ENCODE peak calls at places on chromosomes 11 and 22, in seven cellular contexts. P is hypothalamus; X is CD8-positive, alpha-beta memory T cell; Q is CD4-positive, alpha-beta memory T cell; R is body of pancreas; N is T-helper 2 cell; W is GM12891. I is an unnamed sample.

GRCh38 chr22:46238541-46238940 is 11.6 kb downstream of the CDPF1 start:
- DNase-seq in P (no peak), X (no peak), Q (no peak), R (no peak), N (no peak), W (no peak), I (no peak)

GRCh38 chr22:49936973-49937757 is 18.7 kb downstream of the CRELD2 start:
- DNase-seq in P (no peak), X (no peak), Q (no peak), R (no peak), N (no peak), W (no peak), I (no peak)

GRCh38 chr11:61586792-61587430 is 6.0 kb upstream of the SYT7 start:
- DNase-seq in P (no peak), X (no peak), Q (no peak), R (no peak), N (no peak), W (no peak), I (no peak)

GRCh38 chr22:48710410-48710809 is 1117.3 kb downstream of the BRD1 start:
- DNase-seq in P (no peak), X (no peak), Q (no peak), R (no peak), N (no peak), W (no peak), I (no peak)

GRCh38 chr22:28838971-28839370 is 38.6 kb upstream of the XBP1 start:
- DNase-seq in P (no peak), X (no peak), Q (no peak), R (no peak), N (no peak), W (no peak), I (no peak)

GRCh38 chr22:26570126-26570525 is 19.8 kb downstream of the TPST2 start:
- DNase-seq in P (no peak), X (no peak), Q (no peak), R (peak), N (no peak), W (no peak), I (no peak)

GRCh38 chr11:82546556-82547162 is 187.0 kb downstream of the FAM181B start:
- DNase-seq in P (no peak), X (no peak), Q (no peak), R (no peak), N (no peak), W (no peak), I (no peak)

GRCh38 chr11:120239713-120240640 is at the start of gene POU2F3:
- DNase-seq in P (no peak), X (no peak), Q (no peak), R (peak), N (no peak), W (no peak), I (no peak)

GRCh38 chr22:21051145-21051835 is 5.5 kb downstream of the LRRC74B start:
- DNase-seq in P (no peak), X (no peak), Q (no peak), R (no peak), N (no peak), W (no peak), I (no peak)

GRCh38 chr22:22927196-22927887 is 39.7 kb downstream of the IGLL5 start:
- DNase-seq in P (no peak), X (no peak), Q (no peak), R (no peak), N (no peak), W (no peak), I (no peak)

GRCh38 chr22:24481641-24482040 is 13.5 kb upstream of the UPB1 start:
- DNase-seq in P (no peak), X (no peak), Q (no peak), R (no peak), N (no peak), W (no peak), I (no peak)

GRCh38 chr11:1042626-1043562 is 6.4 kb upstream of the MUC6 start:
- DNase-seq in P (no peak), X (no peak), Q (no peak), R (peak), N (no peak), W (no peak), I (no peak)

GRCh38 chr11:69750108-69750850 is 24.9 kb downstream of the FGF4 start:
- DNase-seq in P (no peak), X (no peak), Q (no peak), R (no peak), N (no peak), W (no peak), I (no peak)

GRCh38 chr22:19443544-19444211 is 3.8 kb downstream of the C22orf39 start:
- DNase-seq in P (no peak), X (no peak), Q (no peak), R (no peak), N (no peak), W (no peak), I (no peak)

GRCh38 chr11:118714816-118715215 is 35.4 kb upstream of the TREH start:
- DNase-seq in P (no peak), X (no peak), Q (no peak), R (no peak), N (no peak), W (no peak), I (no peak)

GRCh38 chr11:2988361-2988762 is 3.8 kb downstream of the NAP1L4 start:
- DNase-seq in P (no peak), X (no peak), Q (no peak), R (no peak), N (no peak), W (no peak), I (peak)

GRCh38 chr11:76674517-76675400 is 4.2 kb upstream of the LRRC32 start:
- DNase-seq in P (no peak), X (no peak), Q (no peak), R (no peak), N (no peak), W (no peak), I (no peak)

GRCh38 chr22:33000342-33001280 is 57.6 kb downstream of the SYN3 start:
- DNase-seq in P (peak), X (no peak), Q (peak), R (peak), N (no peak), W (no peak), I (peak)

GRCh38 chr11:111788051-111788450 is 21.9 kb upstream of the PPP2R1B start:
- DNase-seq in P (no peak), X (no peak), Q (no peak), R (no peak), N (no peak), W (no peak), I (no peak)

GRCh38 chr22:34105461-34106062 is 185.3 kb upstream of the LARGE1 start:
- DNase-seq in P (peak), X (no peak), Q (no peak), R (peak), N (no peak), W (no peak), I (no peak)

GRCh38 chr11:108902027-108902469 is 237.2 kb downstream of the DDX10 start:
- DNase-seq in P (no peak), X (no peak), Q (no peak), R (no peak), N (no peak), W (no peak), I (no peak)

GRCh38 chr11:60879104-60879503 is 11.8 kb downstream of the ZP1 start:
- DNase-seq in P (no peak), X (no peak), Q (no peak), R (no peak), N (no peak), W (no peak), I (no peak)

GRCh38 chr11:43830928-43831440 is 49.6 kb upstream of the ALKBH3 start:
- DNase-seq in P (no peak), X (no peak), Q (no peak), R (no peak), N (peak), W (no peak), I (no peak)

GRCh38 chr11:92071660-92072059 is 153.0 kb upstream of the FAT3 start:
- DNase-seq in P (no peak), X (no peak), Q (no peak), R (no peak), N (no peak), W (no peak), I (no peak)

GRCh38 chr11:82682003-82682751 is 51.5 kb downstream of the FAM181B start:
- DNase-seq in P (no peak), X (peak), Q (peak), R (no peak), N (no peak), W (no peak), I (no peak)

GRCh38 chr11:69950120-69950519 is 128.0 kb upstream of the ANO1 start:
- DNase-seq in P (no peak), X (no peak), Q (no peak), R (no peak), N (no peak), W (peak), I (peak)

GRCh38 chr11:112173152-112173551 is 2.2 kb upstream of the BCO2 start:
- DNase-seq in P (no peak), X (no peak), Q (no peak), R (no peak), N (no peak), W (no peak), I (no peak)

GRCh38 chr11:111944651-111945051 is 7.5 kb downstream of the DIXDC1 start:
- DNase-seq in P (no peak), X (no peak), Q (no peak), R (no peak), N (no peak), W (no peak), I (peak)

GRCh38 chr11:31645747-31646146 is 136.2 kb downstream of the ELP4 start:
- DNase-seq in P (no peak), X (no peak), Q (no peak), R (no peak), N (no peak), W (no peak), I (no peak)

GRCh38 chr11:62054081-62054480 is 69.7 kb upstream of the INCENP start:
- DNase-seq in P (no peak), X (no peak), Q (no peak), R (no peak), N (no peak), W (no peak), I (no peak)

GRCh38 chr11:120073196-120073595 is 64.7 kb downstream of the TRIM29 start:
- DNase-seq in P (no peak), X (no peak), Q (no peak), R (no peak), N (no peak), W (no peak), I (no peak)

GRCh38 chr11:74011360-74012071 is 2.6 kb upstream of the UCP3 start:
- DNase-seq in P (no peak), X (peak), Q (peak), R (no peak), N (peak), W (no peak), I (peak)

GRCh38 chr22:29587938-29588699 is 7.2 kb upstream of the NIPSNAP1 start:
- DNase-seq in P (no peak), X (no peak), Q (no peak), R (no peak), N (no peak), W (no peak), I (no peak)

I was measured in CD4-positive, CD25-positive, alpha-beta regulatory T cell.